ENCODE peak calls at places on chromosome 16, in five cellular contexts. X is CD8-positive, alpha-beta memory T cell; R is mesenchymal stem cell; J is transverse colon; W is H9. C is an unnamed sample.

GRCh38 chr16:12627394-12627793 is 176.3 kb downstream of the CPPED1 start:
- DNase-seq in X (no peak), J (no peak), R (no peak), W (no peak), C (no peak)

GRCh38 chr16:3009568-3010390 is 2.9 kb upstream of the CLDN9 start:
- DNase-seq in J (peak; percentile 49), X (no peak), W (peak; percentile 97), R (peak; percentile 30), C (no peak)

GRCh38 chr16:48609453-48610023 is 442 bp downstream of the N4BP1 start:
- DNase-seq in X (peak; percentile 45), R (peak; percentile 63), J (peak; percentile 61), W (peak; percentile 43), C (no peak)

GRCh38 chr16:72120026-72120425 is 26.4 kb downstream of the DHX38 start:
- DNase-seq in W (no peak), R (no peak), J (no peak), X (no peak), C (no peak)

GRCh38 chr16:69703638-69704037 is 22.7 kb downstream of the NQO1 start:
- DNase-seq in R (peak; percentile 53), J (no peak), X (no peak), W (no peak), C (no peak)

GRCh38 chr16:28042856-28043255 is 20.7 kb downstream of the GSG1L start:
- DNase-seq in J (no peak), R (no peak), X (no peak), W (no peak), C (no peak)

GRCh38 chr16:72947379-72948237 is 100.3 kb downstream of the ZFHX3 start:
- DNase-seq in W (no peak), R (no peak), J (no peak), X (no peak), C (no peak)

GRCh38 chr16:60929-61878 is 7.6 kb downstream of the SNRNP25 start:
- DNase-seq in X (no peak), R (no peak), J (no peak), W (no peak), C (no peak)

GRCh38 chr16:14640538-14640937 is 7.8 kb downstream of the BFAR start:
- DNase-seq in R (no peak), W (no peak), J (peak; percentile 76), X (no peak), C (no peak)
- H3K27ac ChIP-seq in R (no peak overlapping the region), W (no peak overlapping the region), J (peak overlapping the region; percentile 80), X (no peak overlapping the region), C (no peak overlapping the region)

GRCh38 chr16:50322333-50322732 is 46.5 kb downstream of the BRD7 start:
- DNase-seq in J (no peak), W (no peak), X (no peak), R (no peak), C (no peak)

GRCh38 chr16:50326264-50326663 is 42.5 kb downstream of the BRD7 start:
- DNase-seq in W (no peak), X (no peak), J (no peak), R (no peak), C (no peak)

GRCh38 chr16:50323335-50324011 is 45.3 kb downstream of the BRD7 start:
- DNase-seq in R (peak; percentile 77), J (no peak), X (no peak), W (no peak), C (no peak)

GRCh38 chr16:50326835-50327465 is 41.8 kb downstream of the BRD7 start:
- DNase-seq in W (peak; percentile 33), X (peak; percentile 83), R (peak; percentile 44), J (no peak), C (no peak)

DNA sequence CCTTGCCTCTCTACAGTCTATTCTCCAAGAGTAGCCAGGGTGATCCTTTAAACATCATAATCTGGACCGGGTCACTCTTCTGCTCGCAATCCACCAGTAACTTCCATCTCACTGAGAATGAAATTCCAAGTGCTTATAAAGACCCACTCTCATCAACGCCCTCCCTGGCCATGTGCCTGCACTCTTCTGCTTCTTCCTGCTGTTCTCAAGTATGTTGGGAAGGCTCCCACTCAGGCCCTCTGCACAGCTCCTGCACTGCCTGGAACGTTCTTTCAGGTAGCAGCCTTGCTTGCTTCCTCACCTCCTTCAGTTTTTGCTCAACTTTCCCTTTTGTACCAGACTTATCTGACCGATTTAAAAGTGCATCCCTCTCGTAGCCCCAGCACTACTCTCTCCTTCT is 44.4 kb downstream of the BRD7 start:
- DNase-seq in J (no peak), W (no peak), R (no peak), X (no peak), C (no peak)
- H3K27ac ChIP-seq in J (peak overlapping the region; percentile 41), W (no peak overlapping the region), R (no peak overlapping the region), X (no peak overlapping the region), C (no peak overlapping the region)

DNA sequence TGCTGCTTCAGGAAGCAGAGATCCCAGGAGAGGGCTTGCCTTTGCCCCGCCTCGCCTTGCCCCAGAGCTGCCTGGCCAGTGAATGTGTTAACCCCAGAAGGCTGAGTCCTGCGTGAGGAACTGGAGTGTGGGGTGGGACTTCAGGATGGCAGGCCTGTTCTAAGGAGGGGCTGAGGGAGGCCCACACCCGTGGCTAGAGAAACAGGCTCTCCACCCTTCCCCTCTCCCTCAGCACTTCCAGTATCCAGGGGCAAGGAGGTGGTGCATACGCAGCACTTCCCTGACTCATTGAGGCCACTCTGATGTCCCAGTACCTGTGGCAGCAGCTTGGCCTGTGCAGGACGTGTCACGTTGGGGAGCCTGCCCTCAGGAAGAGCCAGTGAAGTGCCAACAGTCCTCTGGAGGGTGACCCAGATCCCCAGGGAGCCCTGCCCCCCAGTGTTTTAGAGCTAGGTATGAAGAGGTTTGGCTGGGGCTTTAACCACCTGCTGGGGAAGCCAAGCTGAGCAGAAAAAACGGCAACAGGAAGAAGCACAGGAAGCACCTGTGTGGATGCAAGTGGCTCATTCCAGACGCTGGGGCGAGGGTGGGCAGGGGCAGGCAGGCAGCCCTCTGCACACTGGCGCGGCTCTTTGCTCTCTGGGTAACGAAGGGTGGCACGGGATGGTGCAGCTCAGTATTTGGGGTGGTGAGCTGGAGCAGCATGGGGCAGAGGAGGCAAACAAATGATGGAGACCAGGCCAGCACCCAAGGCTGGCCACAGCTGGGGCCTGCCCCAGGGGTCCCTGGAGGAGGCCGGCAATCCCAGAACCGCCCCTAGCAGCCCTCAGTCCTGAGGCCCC is 14.7 kb upstream of the CTCF start:
- DNase-seq in J (peak; percentile 60), X (peak; percentile 37), W (no peak), R (no peak), C (no peak)
- H3K27ac ChIP-seq in J (peak overlapping the region; percentile 62), X (no peak overlapping the region), W (no peak overlapping the region), R (no peak overlapping the region), C (no peak overlapping the region)

DNA sequence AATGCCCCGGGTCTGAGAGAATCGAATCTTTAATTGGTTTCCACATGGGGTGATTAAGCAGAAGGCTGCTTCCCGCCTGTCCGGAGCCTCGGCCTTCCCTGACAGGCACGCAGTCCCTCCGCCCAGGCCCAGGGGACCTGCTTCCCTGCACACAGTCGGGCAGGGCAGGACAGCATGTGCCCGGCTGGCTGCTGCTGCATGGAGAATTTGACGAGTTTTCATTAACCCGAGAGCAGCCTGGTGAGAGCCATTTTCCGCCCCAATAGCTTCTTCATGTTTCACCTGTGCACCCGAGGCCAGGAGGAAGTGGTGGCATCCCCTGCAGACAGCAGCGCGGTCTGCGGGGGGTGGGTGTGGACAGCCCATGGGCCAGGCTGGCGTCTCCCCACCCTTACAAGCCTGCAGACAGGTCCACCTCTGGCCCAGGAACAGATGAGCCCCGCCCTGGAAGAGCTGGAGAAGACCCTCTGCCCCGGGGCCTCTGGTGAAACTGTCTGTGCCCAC is 67.1 kb downstream of the KLHDC4 start:
- DNase-seq in R (no peak), J (no peak), W (no peak), X (peak; percentile 14), C (no peak)
- H3K27ac ChIP-seq in R (no peak overlapping the region), J (no peak overlapping the region), W (no peak overlapping the region), X (no peak overlapping the region), C (no peak overlapping the region)

DNA sequence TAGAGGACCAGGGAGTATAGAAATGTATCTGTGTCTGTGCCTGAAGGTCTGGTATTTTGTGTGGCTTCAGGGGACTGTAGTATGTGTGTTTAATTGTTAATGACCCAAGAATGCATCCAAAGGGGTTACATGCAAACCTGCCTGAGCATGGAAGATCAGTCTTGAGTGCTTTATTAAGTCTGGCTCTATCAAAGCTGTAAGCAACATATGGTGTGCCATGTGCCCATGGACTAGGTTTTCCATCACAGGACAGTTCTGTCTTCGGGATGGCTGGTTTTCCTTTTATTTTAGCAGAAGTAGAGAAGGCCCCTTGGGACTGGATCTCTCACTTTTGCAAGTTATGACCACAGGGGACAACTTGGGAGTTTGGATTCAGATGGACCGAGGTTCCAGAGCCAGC is 18.2 kb downstream of the RBFOX1 start:
- DNase-seq in J (no peak), W (no peak), R (no peak), X (no peak), C (no peak)
- H3K27ac ChIP-seq in J (no peak overlapping the region), W (no peak overlapping the region), R (no peak overlapping the region), X (no peak overlapping the region), C (no peak overlapping the region)

GRCh38 chr16:87100306-87101058 is 216.7 kb downstream of the C16orf95 start:
- DNase-seq in W (no peak), J (no peak), R (no peak), X (no peak), C (no peak)

GRCh38 chr16:87101903-87102302 is 215.3 kb downstream of the C16orf95 start:
- DNase-seq in R (no peak), X (no peak), W (no peak), J (no peak), C (no peak)

GRCh38 chr16:87099001-87099740 is 218.0 kb downstream of the C16orf95 start:
- DNase-seq in W (no peak), J (no peak), R (no peak), X (no peak), C (no peak)

GRCh38 chr16:87096746-87097145 is 220.4 kb downstream of the C16orf95 start:
- DNase-seq in X (no peak), J (no peak), W (no peak), R (no peak), C (no peak)

GRCh38 chr16:87098361-87098760 is 218.8 kb downstream of the C16orf95 start:
- DNase-seq in W (no peak), X (no peak), J (no peak), R (no peak), C (no peak)
- H3K27ac ChIP-seq in W (no peak overlapping the region), X (no peak overlapping the region), J (no peak overlapping the region), R (no peak overlapping the region), C (no peak overlapping the region)

GRCh38 chr16:10972956-10973464 is 28.6 kb downstream of the CLEC16A start:
- DNase-seq in J (no peak), R (no peak), X (no peak), W (no peak), C (no peak)

GRCh38 chr16:10969615-10970014 is 25.3 kb downstream of the CLEC16A start:
- DNase-seq in W (no peak), R (no peak), X (no peak), J (no peak), C (no peak)

GRCh38 chr16:10972108-10972955 is 28.0 kb downstream of the CLEC16A start:
- DNase-seq in W (no peak), X (no peak), J (no peak), R (no peak), C (no peak)

GRCh38 chr16:10970065-10970464 is 25.7 kb downstream of the CLEC16A start:
- DNase-seq in W (no peak), X (no peak), J (no peak), R (no peak), C (peak; percentile 49)

DNA sequence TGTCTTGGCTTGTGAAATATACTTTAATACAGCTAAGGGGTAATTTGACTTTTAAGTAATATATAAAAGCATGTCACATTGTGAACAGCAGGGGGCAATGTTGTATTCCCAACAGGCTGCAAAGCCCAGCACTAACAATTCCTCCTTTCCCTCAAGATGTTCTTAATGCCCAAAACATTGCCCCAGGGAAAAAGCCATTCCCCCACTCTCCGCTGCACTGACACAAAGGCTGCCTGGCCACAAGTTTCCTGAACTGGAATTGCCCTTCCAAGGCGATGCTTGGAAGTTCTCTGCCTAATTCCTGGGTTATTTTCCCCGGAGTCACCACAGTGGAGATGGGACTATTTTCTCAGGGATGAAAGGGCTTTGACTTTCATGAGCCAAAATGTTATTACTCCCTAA is 27.2 kb downstream of the CLEC16A start:
- DNase-seq in R (peak; percentile 87), X (peak; percentile 36), J (peak; percentile 31), W (peak; percentile 72), C (no peak)
- H3K27ac ChIP-seq in R (no peak overlapping the region), X (peak overlapping the region; percentile 27), J (no peak overlapping the region), W (no peak overlapping the region), C (peak overlapping the region; percentile 79)